ENCODE peak calls at places on chromosomes 7 and 10, in nine cellular contexts. Z is activated naive CD4-positive, alpha-beta T cell treated with Interleukin-2 at 50 U/mL for 16 hours; Y is lower lobe of right lung; C is COR-L47; U is Caco-2; J is RPMI8226; A is choroid plexus epithelial cell; T is M059J; W is activated CD8-positive, alpha-beta memory T cell treated with anti-CD3 and anti-CD28 coated beads for 48 hours. M is an unnamed sample.
A peak's percentile ranks its signal among the peaks of the same experiment; 100 is the strongest.

GRCh38 chr7:87369216-87369615 is 23.8 kb downstream of the CROT start:
- DNase-seq in C (no peak), J (no peak), Y (no peak), T (no peak), Z (peak; percentile 27), W (no peak), U (no peak), A (no peak), M (no peak)

GRCh38 chr7:87218941-87219544 is 489 bp downstream of the TMEM243 start:
- DNase-seq in Y (peak; percentile 90), T (peak; percentile 58), W (no peak), A (peak; percentile 46), U (no peak), J (peak; percentile 71), C (no peak), Z (peak; percentile 39), M (no peak)

GRCh38 chr10:89805599-89806013 is 104.2 kb downstream of the KIF20B start:
- DNase-seq in U (no peak), W (peak; percentile 16), J (no peak), A (no peak), Y (no peak), Z (peak; percentile 62), C (no peak), T (no peak), M (no peak)

GRCh38 chr7:87148332-87148955 is 3.8 kb upstream of the DMTF1 start:
- DNase-seq in T (peak; percentile 32), U (no peak), Z (no peak), Y (no peak), A (peak; percentile 66), J (peak; percentile 26), C (peak; percentile 50), W (no peak), M (no peak)

GRCh38 chr10:132197271-132198067 is 10.7 kb downstream of the DPYSL4 start:
- DNase-seq in C (no peak), T (no peak), U (no peak), W (no peak), A (no peak), Z (no peak), Y (peak; percentile 30), J (no peak), M (peak; percentile 44)

GRCh38 chr10:132363921-132364593 is 32.1 kb downstream of the LRRC27 start:
- DNase-seq in W (no peak), A (peak; percentile 9), U (peak; percentile 15), C (no peak), Y (peak; percentile 52), Z (peak; percentile 22), T (no peak), J (no peak), M (no peak)

GRCh38 chr7:56537952-56538351 is 421.7 kb upstream of the NUPR2 start:
- DNase-seq in A (no peak), U (no peak), J (peak; percentile 76), C (peak; percentile 27), T (no peak), Y (no peak), Z (no peak), W (no peak), M (no peak)

GRCh38 chr10:45420453-45421192 is 46.6 kb downstream of the ALOX5 start:
- DNase-seq in A (peak; percentile 54), U (no peak), W (no peak), Z (peak; percentile 56), T (peak; percentile 77), J (peak; percentile 95), C (peak; percentile 58), Y (peak; percentile 79), M (no peak)

GRCh38 chr7:26777383-26777782 is 87.0 kb downstream of the SKAP2 start:
- DNase-seq in T (no peak), U (no peak), C (no peak), J (no peak), Y (no peak), W (no peak), Z (no peak), A (no peak), M (no peak)

GRCh38 chr10:43261578-43261965 is 5.3 kb downstream of the RASGEF1A start:
- DNase-seq in Z (no peak), C (no peak), J (no peak), T (no peak), W (no peak), A (no peak), U (no peak), Y (no peak), M (no peak)

GRCh38 chr10:99709480-99710229 is 22.3 kb downstream of the COX15 start:
- DNase-seq in Y (no peak), C (no peak), J (no peak), W (no peak), A (peak; percentile 44), T (no peak), Z (no peak), U (no peak), M (no peak)

GRCh38 chr7:55307123-55307916 is 57.8 kb upstream of the LANCL2 start:
- DNase-seq in U (peak; percentile 47), Y (no peak), A (peak; percentile 36), W (no peak), Z (no peak), C (no peak), T (peak; percentile 35), J (no peak), M (no peak)

GRCh38 chr7:46627038-46627315 is 705.9 kb upstream of the IGFBP3 start:
- DNase-seq in W (no peak), Y (no peak), C (no peak), T (peak; percentile 76), A (peak; percentile 34), U (no peak), J (no peak), Z (no peak), M (no peak)

GRCh38 chr10:103627893-103628292 is 134.4 kb downstream of the NEURL1 start:
- DNase-seq in U (no peak), W (no peak), A (no peak), T (no peak), C (no peak), Y (no peak), J (no peak), Z (no peak), M (no peak)

GRCh38 chr10:129962092-129962494 is 2.0 kb downstream of the EBF3 start:
- DNase-seq in Z (no peak), U (no peak), T (no peak), C (no peak), A (peak; percentile 35), W (no peak), Y (no peak), J (no peak), M (no peak)

GRCh38 chr7:17487343-17487742 is 188.9 kb downstream of the AHR start:
- DNase-seq in T (no peak), A (no peak), W (no peak), U (no peak), Y (no peak), J (no peak), Z (no peak), C (no peak), M (no peak)

GRCh38 chr10:7426349-7426748 is 15.5 kb upstream of the SFMBT2 start:
- DNase-seq in U (no peak), A (no peak), C (no peak), T (no peak), Y (no peak), J (no peak), Z (no peak), W (no peak), M (no peak)

GRCh38 chr7:74182453-74183090 is 8.4 kb downstream of the EIF4H start:
- DNase-seq in C (no peak), Y (no peak), Z (no peak), W (no peak), J (no peak), T (no peak), A (no peak), U (no peak), M (no peak)

GRCh38 chr10:6053303-6053702 is 8.9 kb downstream of the IL2RA start:
- DNase-seq in C (no peak), Z (peak; percentile 3), T (no peak), J (no peak), U (no peak), Y (no peak), W (no peak), A (no peak), M (no peak)

GRCh38 chr7:26200113-26200443 is 468 bp downstream of the HNRNPA2B1 start:
- DNase-seq in Y (peak; percentile 79), U (peak; percentile 72), C (peak; percentile 58), A (no peak), Z (peak; percentile 80), W (peak; percentile 70), J (peak; percentile 77), T (peak; percentile 57), M (peak; percentile 70)

GRCh38 chr7:143355450-143356385 is 6.8 kb downstream of the FAM131B start:
- DNase-seq in A (peak; percentile 47), C (no peak), W (no peak), J (peak; percentile 42), Z (no peak), T (no peak), Y (no peak), U (no peak), M (no peak)

GRCh38 chr10:92691591-92692084 is 1.9 kb downstream of the HHEX start:
- DNase-seq in C (no peak), Y (peak; percentile 84), T (no peak), A (no peak), J (no peak), W (no peak), Z (peak; percentile 2), U (no peak), M (no peak)

GRCh38 chr7:75739796-75740672 is 1.3 kb upstream of the HIP1 start:
- DNase-seq in A (peak; percentile 76), J (peak; percentile 83), Z (no peak), Y (no peak), U (peak; percentile 44), C (no peak), W (no peak), T (no peak), M (no peak)

GRCh38 chr7:114343949-114344708 is 70.5 kb upstream of the FOXP2 start:
- DNase-seq in J (no peak), Z (no peak), U (no peak), C (peak; percentile 26), T (no peak), W (no peak), A (no peak), Y (no peak), M (no peak)

GRCh38 chr10:119537953-119538630 is 4.4 kb downstream of the RGS10 start:
- DNase-seq in Y (no peak), T (no peak), W (no peak), A (no peak), Z (no peak), C (no peak), U (no peak), J (no peak), M (no peak)

GRCh38 chr7:157253850-157254249 is 83.0 kb upstream of the DNAJB6 start:
- DNase-seq in W (no peak), A (no peak), U (no peak), C (peak; percentile 91), T (no peak), Z (no peak), J (no peak), Y (peak; percentile 92), M (no peak)

M was measured in RWPE2.